ENCODE peak calls at places on chromosomes 11 and 22, in six cellular contexts. G is thoracic aorta, C is retinal pigment epithelial cell, E is IMR-90, A is tibial artery, J is fibroblast of mammary gland. M is an unnamed sample.
A peak's percentile ranks its signal among the peaks of the same experiment; 100 is the strongest.

GRCh38 chr11:124194696-124195418 is 11.7 kb downstream of the OR10D3 start:
- DNase-seq in E (peak; percentile 58), C (peak; percentile 92), A (peak; percentile 68), J (peak; percentile 74), G (peak; percentile 27), M (no peak)

GRCh38 chr11:60951909-60952741 is at the start of gene SLC15A3:
- DNase-seq in C (no peak), J (peak; percentile 16), G (peak; percentile 33), A (peak; percentile 88), E (peak; percentile 27), M (peak; percentile 90)

GRCh38 chr11:68212421-68213134 is 518 bp downstream of the KMT5B start:
- DNase-seq in J (peak; percentile 68), A (peak; percentile 86), G (no peak), E (peak; percentile 75), C (no peak), M (peak; percentile 81)

GRCh38 chr11:1854949-1855885 is 2.3 kb downstream of the LSP1 start:
- DNase-seq in E (no peak), A (no peak), C (no peak), G (no peak), J (no peak), M (no peak)

GRCh38 chr11:44637477-44637876 is 72.0 kb downstream of the CD82 start:
- DNase-seq in C (no peak), G (no peak), A (no peak), J (peak; percentile 18), E (no peak), M (no peak)

GRCh38 chr22:17638432-17639237 is at the start of gene BCL2L13:
- DNase-seq in J (peak; percentile 80), C (peak; percentile 62), A (peak; percentile 94), E (peak; percentile 90), G (peak; percentile 62), M (peak; percentile 96)

GRCh38 chr22:49565516-49565855 is 262.2 kb downstream of the BRD1 start:
- DNase-seq in A (no peak), E (no peak), J (no peak), G (no peak), C (no peak), M (no peak)

GRCh38 chr22:44816141-44816540 is 63.8 kb downstream of the ARHGAP8 start:
- DNase-seq in A (no peak), C (no peak), G (no peak), E (no peak), J (no peak), M (no peak)

GRCh38 chr11:86106916-86107315 is 38.0 kb upstream of the PICALM start:
- DNase-seq in J (peak; percentile 43), G (no peak), C (no peak), A (no peak), E (peak; percentile 75), M (no peak)

GRCh38 chr11:70606248-70606950 is 208.1 kb downstream of the CTTN start:
- DNase-seq in G (no peak), A (no peak), J (no peak), E (no peak), C (no peak), M (peak; percentile 23)

GRCh38 chr11:118901494-118902335 is 18.0 kb downstream of the CXCR5 start:
- DNase-seq in J (no peak), G (no peak), C (no peak), E (no peak), A (peak; percentile 70), M (no peak)

GRCh38 chr22:32836286-32836859 is 34.9 kb downstream of the TIMP3 start:
- DNase-seq in G (no peak), C (no peak), J (peak; percentile 26), E (peak; percentile 22), A (peak; percentile 4), M (no peak)

GRCh38 chr22:50268655-50269113 is 1.5 kb downstream of the MAPK11 start:
- DNase-seq in J (peak; percentile 25), E (no peak), G (no peak), C (no peak), A (no peak), M (no peak)

GRCh38 chr22:47043835-47044721 is 281.6 kb downstream of the TBC1D22A start:
- DNase-seq in J (peak; percentile 14), G (no peak), C (no peak), A (peak; percentile 46), E (peak; percentile 54), M (peak; percentile 47)

GRCh38 chr11:94883878-94884277 is 89.5 kb downstream of the CWC15 start:
- DNase-seq in C (no peak), G (no peak), J (no peak), E (no peak), A (no peak), M (no peak)

GRCh38 chr11:94882931-94883330 is 90.4 kb downstream of the CWC15 start:
- DNase-seq in E (no peak), J (no peak), C (no peak), A (no peak), G (no peak), M (no peak)

GRCh38 chr11:94885133-94885532 is 88.2 kb downstream of the CWC15 start:
- DNase-seq in G (no peak), A (no peak), E (no peak), C (peak; percentile 43), J (peak; percentile 34), M (no peak)

GRCh38 chr11:94885581-94885980 is 87.8 kb downstream of the CWC15 start:
- DNase-seq in J (no peak), G (no peak), E (no peak), A (no peak), C (no peak), M (no peak)

DNA sequence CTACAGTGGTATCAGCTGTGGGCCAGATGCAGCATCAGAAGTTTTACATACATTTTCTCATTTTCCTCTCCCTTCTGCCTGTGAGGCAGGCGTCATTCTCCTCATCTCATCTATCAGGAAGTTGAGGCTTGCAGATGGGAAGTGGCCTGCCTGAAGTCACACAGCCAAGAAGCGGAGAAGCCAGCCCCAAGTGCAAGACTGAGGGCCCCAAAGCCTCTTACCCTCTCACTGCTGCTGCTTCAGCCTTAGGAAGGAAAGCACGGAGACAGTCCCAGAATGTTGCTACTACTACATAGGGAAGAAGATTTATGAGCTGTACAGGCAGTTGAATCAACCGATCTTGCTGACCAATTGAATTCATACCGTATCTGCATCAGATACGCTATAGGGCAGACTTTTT is 89.0 kb downstream of the CWC15 start:
- DNase-seq in E (no peak), A (no peak), G (no peak), J (no peak), C (no peak), M (no peak)
- H3K4me3 ChIP-seq in E (no peak overlapping the region), A (no peak overlapping the region), G (no peak overlapping the region), J (no peak overlapping the region), C (no peak overlapping the region), M (no peak overlapping the region)

GRCh38 chr11:28585007-28585406 is 476.8 kb downstream of the METTL15 start:
- DNase-seq in A (no peak), E (peak; percentile 84), J (peak; percentile 49), C (no peak), G (no peak), M (no peak)

DNA sequence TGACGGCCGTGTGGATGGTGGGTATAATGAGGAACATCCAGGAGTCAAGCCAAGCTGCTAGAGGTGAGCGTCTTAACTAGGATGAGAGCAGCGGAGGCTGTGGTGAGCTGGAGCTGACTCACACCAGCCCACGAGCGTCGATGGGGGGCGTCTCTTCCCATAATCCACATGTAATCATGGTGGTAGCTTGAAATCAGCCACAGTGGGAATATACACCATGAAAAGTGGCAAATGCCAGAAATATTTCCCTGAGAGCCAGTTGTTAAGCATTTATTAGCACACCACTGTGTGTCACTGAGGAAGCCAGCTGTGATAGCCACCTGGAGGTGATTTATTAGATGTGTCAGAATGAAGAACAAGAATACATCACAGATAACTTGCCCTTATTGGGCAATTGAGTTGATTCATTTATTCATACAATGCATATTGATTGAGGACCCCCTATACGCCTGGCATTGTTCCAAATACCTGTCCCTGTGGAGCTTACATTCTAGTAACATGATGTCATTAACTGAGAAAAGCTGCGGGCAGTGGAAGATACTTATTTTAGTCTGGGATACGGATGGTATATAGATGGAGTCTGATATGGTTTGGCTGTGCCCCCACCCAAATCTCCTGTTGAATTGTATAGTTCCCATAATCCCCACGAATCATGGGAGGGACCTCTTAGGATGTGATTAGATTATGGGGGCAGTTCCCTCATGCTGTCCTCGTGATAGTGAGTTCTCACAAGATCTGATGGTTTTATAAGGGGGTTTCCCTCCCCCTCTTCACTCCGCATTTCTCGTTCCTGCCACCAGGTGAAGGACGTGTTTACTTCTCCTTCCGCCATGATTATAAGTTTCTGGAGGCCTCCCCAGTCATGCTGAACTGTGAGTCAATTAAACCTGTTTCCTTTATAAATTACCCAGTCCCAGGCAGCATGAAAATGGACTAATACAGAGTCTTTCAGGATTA is 473.4 kb downstream of the METTL15 start:
- DNase-seq in C (peak; percentile 39), A (no peak), E (peak; percentile 78), G (no peak), J (peak; percentile 85), M (no peak)
- TF ChIP-seq CTCF in C (peak; percentile 17), A (no peak), E (no peak), G (no peak), J (peak; percentile 5), M (no peak)

DNA sequence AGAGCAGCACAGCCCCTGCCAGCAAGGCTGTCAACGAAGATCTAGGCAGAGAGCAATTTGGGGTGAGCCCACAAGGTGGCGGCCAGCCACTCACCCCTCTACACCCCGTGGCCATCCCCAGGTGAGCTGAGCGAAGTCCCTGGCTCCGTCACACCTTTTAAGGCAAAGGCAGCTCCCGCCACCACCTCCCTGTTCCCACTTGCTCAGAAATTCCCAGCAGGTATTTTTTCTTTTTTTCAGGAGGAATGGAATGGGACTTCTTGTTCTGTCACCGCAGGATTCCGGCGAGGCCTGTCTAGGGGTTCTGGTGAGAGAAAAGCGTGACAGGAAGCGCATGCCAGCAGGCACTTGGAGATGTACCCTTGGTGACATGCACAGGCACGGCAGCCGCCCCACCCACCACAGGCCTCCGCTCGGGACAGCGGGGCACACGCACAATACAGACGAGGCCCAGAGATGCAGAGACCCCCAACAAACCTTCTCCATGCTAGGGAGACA is 10.0 kb downstream of the RPL3 start:
- DNase-seq in J (no peak), A (no peak), G (no peak), E (no peak), C (no peak), M (no peak)
- H3K4me3 ChIP-seq in J (no peak overlapping the region), A (no peak overlapping the region), G (no peak overlapping the region), E (no peak overlapping the region), C (no peak overlapping the region), M (peak overlapping the region; percentile 25)

GRCh38 chr11:94706211-94706610 is 61.9 kb upstream of the AMOTL1 start:
- DNase-seq in E (peak; percentile 37), G (no peak), A (no peak), J (peak; percentile 51), C (no peak), M (no peak)

GRCh38 chr11:94702481-94702880 is 65.7 kb upstream of the AMOTL1 start:
- DNase-seq in E (no peak), A (no peak), C (no peak), J (no peak), G (no peak), M (no peak)

GRCh38 chr11:94705419-94705818 is 62.7 kb upstream of the AMOTL1 start:
- DNase-seq in A (no peak), G (no peak), E (no peak), C (no peak), J (no peak), M (no peak)

GRCh38 chr11:94700631-94701030 is 67.5 kb upstream of the AMOTL1 start:
- DNase-seq in G (no peak), E (peak; percentile 16), C (no peak), A (no peak), J (peak; percentile 3), M (no peak)
- TF ChIP-seq CTCF in G (no peak), E (no peak), C (no peak), A (no peak), J (no peak), M (no peak)

GRCh38 chr11:64717268-64717578 is 5.8 kb downstream of the NRXN2 start:
- DNase-seq in E (no peak), A (no peak), G (no peak), C (no peak), J (no peak), M (no peak)
- H3K4me3 ChIP-seq in E (no peak overlapping the region), A (no peak overlapping the region), G (no peak overlapping the region), C (no peak overlapping the region), J (no peak overlapping the region), M (no peak overlapping the region)